ENCODE peak calls at places on chromosomes 5 and 9, in five cellular contexts. One of them, this sample, is unnamed.

GRCh38 chr5:179137001-179137642 is 76.9 kb downstream of the ZNF354C start:
- DNase-seq in K562: no peak
- DNase-seq in H1: no peak
- DNase-seq in HepG2: no peak
- DNase-seq in GM12878: no peak
- DNase-seq in this sample: no peak

GRCh38 chr5:58887721-58888409 is 305.0 kb downstream of the RAB3C start:
- DNase-seq in HepG2: no peak
- DNase-seq in K562: no peak
- DNase-seq in GM12878: no peak
- DNase-seq in H1: no peak
- DNase-seq in this sample: no peak

GRCh38 chr5:148443998-148444397 is 60.2 kb downstream of the FBXO38 start:
- DNase-seq in HepG2: peak
- DNase-seq in K562: peak
- DNase-seq in H1: no peak
- DNase-seq in GM12878: peak
- DNase-seq in this sample: peak

GRCh38 chr5:96265487-96265886 is 167.6 kb downstream of the PCSK1 start:
- DNase-seq in H1: no peak
- DNase-seq in GM12878: no peak
- DNase-seq in K562: no peak
- DNase-seq in HepG2: no peak
- DNase-seq in this sample: no peak

GRCh38 chr5:14009575-14009974 is 65.1 kb upstream of the DNAH5 start:
- DNase-seq in HepG2: no peak
- DNase-seq in GM12878: no peak
- DNase-seq in K562: no peak
- DNase-seq in H1: no peak
- DNase-seq in this sample: no peak

GRCh38 chr5:61784337-61784736 is 452.3 kb downstream of the ZSWIM6 start:
- DNase-seq in HepG2: no peak
- DNase-seq in K562: no peak
- DNase-seq in GM12878: no peak
- DNase-seq in H1: no peak
- DNase-seq in this sample: no peak

GRCh38 chr9:75105019-75105540 is 16.8 kb downstream of the OSTF1 start:
- DNase-seq in H1: no peak
- DNase-seq in HepG2: no peak
- DNase-seq in GM12878: no peak
- DNase-seq in K562: no peak
- DNase-seq in this sample: no peak

GRCh38 chr5:18433336-18433735 is 799.1 kb downstream of the TAF11L14 start:
- DNase-seq in GM12878: no peak
- DNase-seq in K562: no peak
- DNase-seq in HepG2: no peak
- DNase-seq in H1: no peak
- DNase-seq in this sample: no peak

GRCh38 chr9:131346559-131346958 is 47.3 kb upstream of the PRRC2B start:
- DNase-seq in K562: no peak
- DNase-seq in GM12878: no peak
- DNase-seq in HepG2: no peak
- DNase-seq in H1: no peak
- DNase-seq in this sample: no peak

GRCh38 chr9:108444400-108445358 is 411.1 kb downstream of the ACTL7B start:
- DNase-seq in H1: no peak
- DNase-seq in GM12878: no peak
- DNase-seq in K562: no peak
- DNase-seq in HepG2: peak
- DNase-seq in this sample: peak

GRCh38 chr5:43227655-43228054 is 35.6 kb downstream of the NIM1K start:
- DNase-seq in K562: peak
- DNase-seq in H1: no peak
- DNase-seq in HepG2: peak
- DNase-seq in GM12878: no peak
- DNase-seq in this sample: peak

GRCh38 chr9:123438821-123439220 is 82.8 kb downstream of the CRB2 start:
- DNase-seq in GM12878: no peak
- DNase-seq in K562: no peak
- DNase-seq in HepG2: peak
- DNase-seq in H1: peak
- DNase-seq in this sample: no peak

GRCh38 chr9:107487521-107488399 is 1.8 kb downstream of the KLF4 start:
- DNase-seq in HepG2: no peak
- DNase-seq in K562: no peak
- DNase-seq in GM12878: no peak
- DNase-seq in H1: peak
- DNase-seq in this sample: peak

GRCh38 chr5:147869112-147869511 is 9.4 kb upstream of the SCGB3A2 start:
- DNase-seq in GM12878: no peak
- DNase-seq in H1: peak
- DNase-seq in HepG2: no peak
- DNase-seq in K562: no peak
- DNase-seq in this sample: no peak

GRCh38 chr5:14959443-14960119 is 88.0 kb upstream of the ANKH start:
- DNase-seq in GM12878: no peak
- DNase-seq in H1: no peak
- DNase-seq in HepG2: peak
- DNase-seq in K562: no peak
- DNase-seq in this sample: peak

GRCh38 chr9:17757816-17758215 is 178.9 kb downstream of the SH3GL2 start:
- DNase-seq in HepG2: no peak
- DNase-seq in K562: no peak
- DNase-seq in GM12878: no peak
- DNase-seq in H1: no peak
- DNase-seq in this sample: no peak

GRCh38 chr5:109487753-109488420 is 78.1 kb upstream of the PJA2 start:
- DNase-seq in K562: no peak
- DNase-seq in HepG2: no peak
- DNase-seq in GM12878: no peak
- DNase-seq in H1: no peak
- DNase-seq in this sample: no peak

GRCh38 chr5:135553688-135554462 is 18.1 kb upstream of the NEUROG1 start:
- DNase-seq in GM12878: no peak
- DNase-seq in H1: no peak
- DNase-seq in HepG2: peak
- DNase-seq in K562: peak
- DNase-seq in this sample: peak

GRCh38 chr9:70654144-70654543 is 239.7 kb upstream of the KLF9 start:
- DNase-seq in H1: no peak
- DNase-seq in HepG2: no peak
- DNase-seq in GM12878: no peak
- DNase-seq in K562: no peak
- DNase-seq in this sample: no peak

GRCh38 chr5:10036136-10036535 is 213.6 kb downstream of the ATPSCKMT start:
- DNase-seq in K562: no peak
- DNase-seq in H1: no peak
- DNase-seq in GM12878: no peak
- DNase-seq in HepG2: no peak
- DNase-seq in this sample: no peak

GRCh38 chr5:1640276-1640898 is 116.6 kb upstream of the LPCAT1 start:
- DNase-seq in K562: no peak
- DNase-seq in GM12878: no peak
- DNase-seq in H1: no peak
- DNase-seq in HepG2: no peak
- DNase-seq in this sample: no peak

GRCh38 chr5:168803541-168803940 is 224.4 kb upstream of the PANK3 start:
- DNase-seq in HepG2: no peak
- DNase-seq in H1: no peak
- DNase-seq in K562: no peak
- DNase-seq in GM12878: no peak
- DNase-seq in this sample: no peak

GRCh38 chr5:43400082-43400481 is 12.1 kb downstream of the CCL28 start:
- DNase-seq in HepG2: no peak
- DNase-seq in GM12878: no peak
- DNase-seq in K562: no peak
- DNase-seq in H1: no peak
- DNase-seq in this sample: no peak

GRCh38 chr9:127714916-127715442 is 484 bp downstream of the PTRH1 start:
- DNase-seq in K562: peak
- DNase-seq in GM12878: no peak
- DNase-seq in H1: no peak
- DNase-seq in HepG2: no peak
- DNase-seq in this sample: no peak

GRCh38 chr5:166358127-166358840 is 1933.2 kb upstream of the WWC1 start:
- DNase-seq in H1: no peak
- DNase-seq in HepG2: no peak
- DNase-seq in GM12878: no peak
- DNase-seq in K562: no peak
- DNase-seq in this sample: no peak

GRCh38 chr5:108830705-108831276 is 83.1 kb downstream of the FER start:
- DNase-seq in K562: no peak
- DNase-seq in H1: no peak
- DNase-seq in GM12878: no peak
- DNase-seq in HepG2: no peak
- DNase-seq in this sample: no peak

GRCh38 chr9:137411670-137412380 is 11.1 kb downstream of the EXD3 start:
- DNase-seq in H1: no peak
- DNase-seq in K562: peak
- DNase-seq in HepG2: no peak
- DNase-seq in GM12878: peak
- DNase-seq in this sample: peak

GRCh38 chr9:20563917-20564316 is 58.4 kb downstream of the MLLT3 start:
- DNase-seq in GM12878: no peak
- DNase-seq in K562: no peak
- DNase-seq in H1: no peak
- DNase-seq in HepG2: no peak
- DNase-seq in this sample: no peak

GRCh38 chr5:139877129-139877597 is 81.6 kb downstream of the PSD2 start:
- DNase-seq in HepG2: no peak
- DNase-seq in H1: no peak
- DNase-seq in K562: no peak
- DNase-seq in GM12878: no peak
- DNase-seq in this sample: no peak

GRCh38 chr9:113898596-113898995 is 22.5 kb downstream of the ZNF618 start:
- DNase-seq in GM12878: no peak
- DNase-seq in H1: no peak
- DNase-seq in K562: no peak
- DNase-seq in HepG2: no peak
- DNase-seq in this sample: no peak

DNA sequence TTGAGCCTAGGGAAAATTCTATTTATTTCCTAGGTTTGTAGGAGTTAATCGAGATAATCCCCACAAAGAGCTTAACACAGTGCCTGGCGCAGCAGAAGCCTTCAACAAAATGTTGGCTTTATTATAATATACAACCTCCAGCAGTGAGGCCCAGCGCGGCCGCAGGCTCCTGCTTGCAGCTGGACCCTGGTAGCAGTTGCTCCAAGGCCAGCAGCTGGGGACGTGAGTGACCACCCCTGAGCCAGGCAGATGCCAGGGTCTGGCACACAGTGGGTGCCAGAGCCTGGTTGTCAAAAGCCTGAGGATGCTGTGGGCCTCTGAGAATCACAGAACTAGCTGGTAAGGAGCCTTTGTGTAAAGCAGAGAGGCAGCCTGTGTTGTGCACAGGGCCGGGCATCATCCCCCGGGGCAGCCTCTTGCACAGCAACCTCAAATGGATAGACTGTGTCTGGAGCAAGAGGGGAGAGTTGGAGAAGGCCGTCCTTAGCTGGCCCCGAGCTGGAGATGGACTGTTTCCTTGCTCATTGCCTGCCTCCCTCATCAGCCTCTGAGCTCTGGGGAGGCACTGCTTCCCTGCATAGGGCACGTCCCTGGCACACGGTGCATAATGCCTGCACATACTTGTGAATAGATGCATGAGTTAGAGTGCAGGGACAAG is 17.3 kb downstream of the CSF1R start:
- DNase-seq in K562: no peak
- DNase-seq in GM12878: no peak
- DNase-seq in H1: no peak
- DNase-seq in HepG2: no peak
- DNase-seq in this sample: no peak
- TF ChIP-seq HDAC2 in K562: no peak
- TF ChIP-seq HDAC2 in GM12878: no peak
- TF ChIP-seq HDAC2 in H1: no peak
- TF ChIP-seq HDAC2 in HepG2: no peak
- TF ChIP-seq HDAC2 in this sample: no peak

DNA sequence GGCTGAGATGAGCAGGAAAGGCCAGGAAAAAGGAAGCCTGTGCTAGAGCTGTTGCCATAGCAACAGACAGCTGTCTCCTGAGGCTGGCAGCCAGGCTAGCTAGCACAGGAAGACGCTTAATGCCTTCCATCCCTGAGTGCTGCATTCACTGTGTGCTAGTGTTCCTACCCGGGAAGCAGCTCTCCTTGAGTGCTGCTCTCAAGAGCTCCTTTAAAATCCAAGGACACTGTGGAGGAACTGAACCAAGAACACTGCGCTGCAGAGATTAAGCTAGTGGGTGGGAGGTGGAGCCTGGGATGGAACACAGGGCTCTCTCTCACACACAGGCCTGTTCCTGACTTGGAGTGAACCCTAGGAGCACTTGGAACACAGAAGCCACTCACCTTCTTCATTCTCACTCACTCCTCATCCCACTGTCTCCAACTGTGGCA is 53.5 kb upstream of the IL7R start:
- DNase-seq in K562: no peak
- DNase-seq in HepG2: no peak
- DNase-seq in GM12878: no peak
- DNase-seq in H1: no peak
- DNase-seq in this sample: no peak
- TF ChIP-seq CTCF in K562: no peak
- TF ChIP-seq CTCF in HepG2: no peak
- TF ChIP-seq CTCF in GM12878: no peak
- TF ChIP-seq CTCF in H1: no peak
- TF ChIP-seq CTCF in this sample: no peak

GRCh38 chr5:372911-373709 is 51.6 kb downstream of the AHRR start:
- DNase-seq in H1: no peak
- DNase-seq in HepG2: no peak
- DNase-seq in K562: no peak
- DNase-seq in GM12878: no peak
- DNase-seq in this sample: no peak
- H3K4me2 ChIP-seq in H1: peak
- H3K4me2 ChIP-seq in HepG2: no peak
- H3K4me2 ChIP-seq in K562: no peak
- H3K4me2 ChIP-seq in GM12878: peak
- H3K4me2 ChIP-seq in this sample: peak

DNA sequence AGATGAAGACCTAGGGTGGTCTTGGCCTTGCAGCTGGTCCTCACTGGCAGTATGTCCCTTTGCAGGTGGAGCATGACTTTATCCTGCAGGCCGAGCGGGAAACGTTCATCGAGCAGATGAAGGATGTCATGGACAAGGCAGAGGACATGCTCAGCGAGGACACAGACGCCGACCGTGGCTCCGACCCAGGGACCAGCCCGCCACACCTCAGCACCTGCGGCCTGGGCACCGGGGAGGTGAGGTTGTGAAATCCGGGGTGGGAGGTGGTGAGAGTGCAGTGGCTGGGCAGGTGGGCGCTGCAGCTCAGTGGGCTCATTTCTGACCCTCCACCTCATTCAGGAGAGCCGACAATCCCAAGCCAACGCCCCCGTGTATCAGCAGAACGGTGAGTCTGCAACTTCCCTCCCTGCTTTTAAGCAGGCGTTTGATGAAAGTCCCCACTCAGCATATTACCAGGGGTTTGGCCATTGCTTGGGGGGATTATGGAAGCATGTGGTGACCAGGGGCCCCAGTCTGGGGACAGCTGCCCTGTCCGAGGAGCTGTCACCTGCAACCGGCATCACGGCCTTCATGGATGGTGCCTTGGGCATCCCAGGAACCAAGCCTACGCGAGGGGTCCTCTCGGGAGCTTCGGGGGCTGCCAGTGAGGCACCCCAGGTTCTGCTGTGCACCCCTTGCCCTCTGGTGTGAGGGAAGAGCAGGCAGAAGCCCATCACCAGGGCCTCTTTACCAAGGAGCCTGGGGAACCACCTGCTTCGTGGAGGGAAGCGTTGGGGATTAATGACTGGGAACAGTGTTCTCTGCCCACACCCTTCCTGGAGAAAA is 84.0 kb downstream of the WNK2 start:
- DNase-seq in GM12878: no peak
- DNase-seq in K562: peak
- DNase-seq in HepG2: no peak
- DNase-seq in H1: no peak
- DNase-seq in this sample: no peak
- TF ChIP-seq HDAC2 in GM12878: no peak
- TF ChIP-seq HDAC2 in K562: no peak
- TF ChIP-seq HDAC2 in HepG2: no peak
- TF ChIP-seq HDAC2 in H1: no peak
- TF ChIP-seq HDAC2 in this sample: no peak

This sample was measured in A549.